ENCODE peak calls at places on chromosomes 13 and 19, in four cellular contexts. L is prostate gland, Q is upper lobe of left lung, D is breast epithelium. Y is an unnamed sample.

GRCh38 chr13:80278706-80279105 is 62.2 kb downstream of the SPRY2 start:
- DNase-seq in L (no peak), Q (no peak), D (no peak), Y (no peak)

GRCh38 chr13:77523386-77523785 is 12.1 kb upstream of the SCEL start:
- DNase-seq in L (no peak), Q (no peak), D (no peak), Y (no peak)

GRCh38 chr13:60431108-60431700 is 34.2 kb downstream of the TDRD3 start:
- DNase-seq in L (no peak), Q (no peak), D (no peak), Y (no peak)

GRCh38 chr13:30191491-30192100 is 115.8 kb downstream of the KATNAL1 start:
- DNase-seq in L (no peak), Q (no peak), D (no peak), Y (no peak)

GRCh38 chr19:39498262-39499081 is at the start of gene DLL3:
- DNase-seq in L (no peak), Q (no peak), D (no peak), Y (no peak)

GRCh38 chr19:33390120-33390907 is 16.8 kb downstream of the CEBPG start:
- DNase-seq in L (peak), Q (peak), D (peak), Y (no peak)

GRCh38 chr13:29922281-29922821 is 71.9 kb upstream of the UBL3 start:
- DNase-seq in L (no peak), Q (no peak), D (no peak), Y (no peak)

GRCh38 chr13:41054212-41054877 is 7.0 kb upstream of the WBP4 start:
- DNase-seq in L (peak), Q (no peak), D (no peak), Y (no peak)

GRCh38 chr19:1811472-1811894 is 593 bp downstream of the ATP8B3 start:
- DNase-seq in L (peak), Q (peak), D (peak), Y (no peak)

GRCh38 chr19:42086188-42086736 is 10.3 kb downstream of the ZNF574 start:
- DNase-seq in L (no peak), Q (no peak), D (no peak), Y (no peak)

GRCh38 chr13:48586591-48587103 is 53.8 kb upstream of the RCBTB2 start:
- DNase-seq in L (peak), Q (no peak), D (peak), Y (no peak)

GRCh38 chr19:10692673-10693264 is 8.5 kb upstream of the QTRT1 start:
- DNase-seq in L (no peak), Q (no peak), D (no peak), Y (no peak)
- TF ChIP-seq POLR2AphosphoS5 in L (no peak), Q (no peak), D (no peak), Y (peak)

DNA sequence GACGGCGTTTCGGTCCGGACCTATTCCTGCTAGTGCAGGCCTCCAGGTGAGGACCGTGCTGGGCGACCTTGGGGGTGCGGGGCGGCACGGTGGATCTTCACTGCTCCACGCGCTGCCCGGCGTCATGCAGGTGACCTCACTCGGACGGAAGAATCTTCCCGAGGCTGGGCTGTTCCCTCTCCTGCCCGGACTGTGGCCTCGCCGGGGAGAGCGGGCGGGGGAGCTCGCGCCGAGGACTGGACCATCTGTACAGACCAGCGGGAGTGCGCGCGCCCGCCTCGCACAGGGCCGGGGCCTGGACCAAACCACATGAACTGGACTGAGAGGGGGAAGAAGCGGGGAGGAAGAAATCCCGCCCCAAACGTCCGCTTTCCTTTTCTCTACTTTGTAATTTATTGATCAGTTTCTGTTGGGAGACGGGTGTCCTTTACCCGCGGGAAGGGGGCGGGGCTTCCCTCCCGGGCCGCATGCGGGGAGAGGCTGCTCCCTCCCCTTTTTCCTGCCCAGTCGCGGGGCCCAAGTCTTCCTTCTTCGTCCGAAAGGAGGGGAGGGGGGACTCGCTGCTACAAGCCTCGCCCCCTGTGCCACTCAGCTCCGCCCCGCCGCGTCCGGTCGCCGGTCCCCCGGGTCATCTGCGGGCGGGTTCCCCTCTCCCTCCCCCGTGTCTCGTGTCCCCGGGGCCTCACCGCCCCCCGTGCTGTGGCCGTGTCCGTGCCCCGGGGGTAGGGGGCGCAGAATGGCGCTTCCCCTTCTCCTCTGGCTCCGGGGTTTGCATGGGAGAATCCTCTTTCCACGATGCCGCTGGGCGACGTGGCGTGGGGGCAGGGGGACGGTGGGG is 4.9 kb downstream of the HRC start:
- DNase-seq in L (peak), Q (peak), D (peak), Y (no peak)
- TF ChIP-seq POLR2A in L (peak), Q (peak), D (no peak), Y (no peak)

GRCh38 chr19:13172335-13173128 is 22.3 kb downstream of the IER2 start:
- DNase-seq in L (peak), Q (peak), D (peak), Y (no peak)
- TF ChIP-seq POLR2AphosphoS5 in L (no peak), Q (peak), D (peak), Y (no peak)

DNA sequence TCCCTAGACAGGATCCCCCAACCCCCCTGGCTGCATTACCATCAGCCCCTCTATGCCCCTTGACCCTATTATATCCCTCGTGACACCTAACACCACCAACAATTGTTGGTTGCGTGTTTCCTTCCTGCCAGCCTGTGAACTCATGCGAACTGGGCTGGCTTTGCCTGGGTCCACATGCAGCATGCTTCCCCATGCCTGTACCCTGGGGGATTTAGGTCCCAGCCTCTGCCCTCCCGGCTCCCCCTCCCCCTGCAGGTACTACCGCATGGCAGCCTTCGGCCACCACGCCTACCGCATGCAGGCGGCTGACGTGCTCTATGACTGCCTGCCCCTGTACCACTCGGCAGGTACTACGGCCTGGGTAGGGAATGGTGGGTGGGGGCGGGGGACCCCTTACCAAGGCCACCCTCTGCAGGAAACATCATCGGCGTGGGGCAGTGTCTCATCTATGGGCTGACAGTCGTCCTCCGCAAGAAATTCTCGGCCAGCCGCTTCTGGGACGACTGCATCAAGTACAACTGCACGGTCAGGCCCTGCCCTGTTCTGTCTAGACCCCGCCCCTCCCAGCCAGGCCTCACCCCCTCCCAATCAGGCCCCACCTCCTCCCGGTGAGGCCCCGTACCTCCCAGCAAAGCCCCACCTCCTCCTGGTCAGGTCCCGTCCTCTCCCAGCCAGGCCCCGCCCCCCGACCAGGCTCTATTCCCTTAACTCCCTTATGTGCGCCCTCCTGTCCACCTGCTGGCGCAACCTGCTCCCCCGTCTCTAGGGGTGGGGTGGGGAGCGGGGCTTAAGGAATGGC is 18.5 kb downstream of the SLC27A1 start:
- DNase-seq in L (peak), Q (peak), D (peak), Y (peak)
- TF ChIP-seq POLR2A in L (no peak), Q (no peak), D (no peak), Y (no peak)

DNA sequence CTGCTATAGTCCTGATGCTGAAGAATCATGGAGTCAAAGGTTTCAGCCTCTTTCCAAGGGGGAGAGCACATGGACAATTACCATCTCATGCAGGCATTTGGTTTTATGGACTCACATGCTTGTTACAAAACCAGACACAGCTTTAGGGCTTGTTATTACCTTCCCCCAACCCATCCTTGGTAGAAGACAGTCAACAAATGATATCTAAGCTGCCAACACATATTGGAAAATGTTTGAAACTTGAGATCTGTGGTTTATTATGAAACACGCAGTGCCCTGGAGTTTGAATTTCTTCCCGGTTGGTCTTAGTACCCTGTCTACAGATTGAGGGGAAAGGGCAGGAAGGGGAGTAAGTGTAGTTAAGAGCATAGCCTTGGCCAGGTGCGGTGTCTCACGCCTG is 12.5 kb upstream of the CYP2A6 start:
- DNase-seq in L (no peak), Q (no peak), D (no peak), Y (no peak)
- TF ChIP-seq POLR2AphosphoS5 in L (peak), Q (no peak), D (no peak), Y (no peak)

GRCh38 chr19:13085673-13086072 is 17.0 kb downstream of the LYL1 start:
- DNase-seq in L (no peak), Q (peak), D (no peak), Y (no peak)

GRCh38 chr19:13083008-13083404 is 19.7 kb downstream of the LYL1 start:
- DNase-seq in L (no peak), Q (no peak), D (no peak), Y (no peak)

GRCh38 chr19:13082192-13083007 is 20.3 kb downstream of the LYL1 start:
- DNase-seq in L (no peak), Q (no peak), D (no peak), Y (no peak)

GRCh38 chr19:13086341-13086740 is 16.3 kb downstream of the LYL1 start:
- DNase-seq in L (no peak), Q (no peak), D (no peak), Y (no peak)

DNA sequence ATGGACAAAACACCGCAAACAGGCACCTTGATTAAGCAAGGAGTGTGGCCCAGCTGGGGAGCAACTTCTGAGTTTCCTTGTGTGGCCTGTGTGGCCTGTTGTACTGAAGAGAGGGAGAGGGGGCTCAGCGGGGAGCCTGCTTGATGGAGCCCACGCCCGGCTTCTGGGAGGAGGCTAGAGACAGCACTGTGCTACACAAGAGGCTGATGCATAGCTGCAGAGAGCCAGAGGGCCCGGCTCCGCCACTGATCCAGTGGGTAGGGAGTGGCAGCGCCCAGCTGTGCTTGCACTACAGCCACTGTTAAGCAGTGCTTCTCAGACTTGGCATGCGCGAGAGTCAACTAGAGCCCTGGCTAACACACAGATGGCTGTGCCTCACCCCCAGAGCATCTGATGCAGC is 19.0 kb downstream of the LYL1 start:
- DNase-seq in L (no peak), Q (no peak), D (no peak), Y (no peak)
- TF ChIP-seq POLR2A in L (no peak), Q (no peak), D (no peak), Y (no peak)

Y was measured in GM12892.